ENCODE peak calls at places on chromosomes 13 and 19, in six cellular contexts. One of them, this sample, is unnamed. For H3K4me1, the result is how much of the 10 kb centered on the place peaks cover.

GRCh38 chr13:112252744-112253590 is 123.2 kb upstream of the SPACA7 start:
- DNase-seq in GM23338: no peak
- DNase-seq in stomach: no peak
- DNase-seq in K562: no peak
- DNase-seq in spleen: peak
- DNase-seq in SK-N-SH: no peak
- DNase-seq in this sample: no peak

GRCh38 chr19:511101-511841 is 4.0 kb downstream of the TPGS1 start:
- DNase-seq in SK-N-SH: no peak
- DNase-seq in GM23338: no peak
- DNase-seq in stomach: peak
- DNase-seq in spleen: peak
- DNase-seq in K562: no peak
- DNase-seq in this sample: peak

GRCh38 chr19:39045506-39045905 is 13.2 kb upstream of the FBXO27 start:
- DNase-seq in stomach: no peak
- DNase-seq in SK-N-SH: no peak
- DNase-seq in spleen: no peak
- DNase-seq in K562: no peak
- DNase-seq in GM23338: no peak
- DNase-seq in this sample: no peak

GRCh38 chr19:800360-801029 is 3.2 kb downstream of the PTBP1 start:
- DNase-seq in GM23338: no peak
- DNase-seq in stomach: peak
- DNase-seq in spleen: no peak
- DNase-seq in K562: peak
- DNase-seq in SK-N-SH: peak
- DNase-seq in this sample: peak

GRCh38 chr13:113952983-113953520 is 20.8 kb downstream of the C13orf46 start:
- DNase-seq in stomach: no peak
- DNase-seq in GM23338: no peak
- DNase-seq in SK-N-SH: no peak
- DNase-seq in spleen: peak
- DNase-seq in K562: no peak
- DNase-seq in this sample: no peak

GRCh38 chr19:40598121-40598917 is 2.9 kb upstream of the LTBP4 start:
- DNase-seq in stomach: peak
- DNase-seq in K562: peak
- DNase-seq in GM23338: peak
- DNase-seq in SK-N-SH: peak
- DNase-seq in spleen: peak
- DNase-seq in this sample: peak

GRCh38 chr13:41060723-41061074 is 610 bp upstream of the WBP4 start:
- DNase-seq in GM23338: peak
- DNase-seq in SK-N-SH: peak
- DNase-seq in spleen: peak
- DNase-seq in K562: peak
- DNase-seq in stomach: peak
- DNase-seq in this sample: peak

GRCh38 chr13:37617162-37617561 is 18.6 kb upstream of the POSTN start:
- DNase-seq in SK-N-SH: no peak
- DNase-seq in K562: no peak
- DNase-seq in GM23338: peak
- DNase-seq in spleen: no peak
- DNase-seq in stomach: no peak
- DNase-seq in this sample: no peak

GRCh38 chr19:17332677-17333581 is 1.7 kb downstream of the ANO8 start:
- DNase-seq in SK-N-SH: peak
- DNase-seq in stomach: no peak
- DNase-seq in spleen: peak
- DNase-seq in K562: peak
- DNase-seq in GM23338: peak
- DNase-seq in this sample: no peak

GRCh38 chr19:5498817-5499535 is 43.8 kb downstream of the ZNRF4 start:
- DNase-seq in SK-N-SH: no peak
- DNase-seq in K562: no peak
- DNase-seq in GM23338: peak
- DNase-seq in stomach: no peak
- DNase-seq in spleen: no peak
- DNase-seq in this sample: no peak

GRCh38 chr13:110540871-110541525 is 20.5 kb downstream of the RAB20 start:
- DNase-seq in SK-N-SH: no peak
- DNase-seq in GM23338: no peak
- DNase-seq in K562: no peak
- DNase-seq in spleen: peak
- DNase-seq in stomach: no peak
- DNase-seq in this sample: no peak

GRCh38 chr19:5968431-5969373 is 9.2 kb downstream of the RANBP3 start:
- DNase-seq in SK-N-SH: no peak
- DNase-seq in spleen: peak
- DNase-seq in K562: peak
- DNase-seq in stomach: no peak
- DNase-seq in GM23338: peak
- DNase-seq in this sample: no peak

GRCh38 chr19:7865262-7865911 is 8.8 kb downstream of the PRR36 start:
- DNase-seq in SK-N-SH: no peak
- DNase-seq in K562: no peak
- DNase-seq in stomach: no peak
- DNase-seq in spleen: no peak
- DNase-seq in GM23338: peak
- DNase-seq in this sample: no peak

GRCh38 chr13:110316196-110316595 is 9.1 kb downstream of the COL4A2 start:
- DNase-seq in spleen: no peak
- DNase-seq in stomach: no peak
- DNase-seq in GM23338: no peak
- DNase-seq in K562: no peak
- DNase-seq in SK-N-SH: no peak
- DNase-seq in this sample: no peak

GRCh38 chr13:110680852-110681251 is 25.1 kb downstream of the CARS2 start:
- DNase-seq in SK-N-SH: peak
- DNase-seq in spleen: peak
- DNase-seq in K562: peak
- DNase-seq in GM23338: peak
- DNase-seq in stomach: no peak
- DNase-seq in this sample: no peak

GRCh38 chr19:7540761-7541480 is 5.4 kb downstream of the PNPLA6 start:
- DNase-seq in SK-N-SH: peak
- DNase-seq in stomach: no peak
- DNase-seq in GM23338: peak
- DNase-seq in K562: peak
- DNase-seq in spleen: no peak
- DNase-seq in this sample: no peak

GRCh38 chr19:12772323-12772722 is 3.0 kb downstream of the HOOK2 start:
- DNase-seq in spleen: no peak
- DNase-seq in stomach: no peak
- DNase-seq in K562: no peak
- DNase-seq in SK-N-SH: no peak
- DNase-seq in GM23338: no peak
- DNase-seq in this sample: no peak

GRCh38 chr13:41065098-41065497 is 3.8 kb downstream of the WBP4 start:
- DNase-seq in spleen: no peak
- DNase-seq in GM23338: no peak
- DNase-seq in SK-N-SH: no peak
- DNase-seq in K562: peak
- DNase-seq in stomach: no peak
- DNase-seq in this sample: no peak

GRCh38 chr13:31627097-31627496 is 112.2 kb upstream of the RXFP2 start:
- DNase-seq in SK-N-SH: no peak
- DNase-seq in stomach: no peak
- DNase-seq in spleen: no peak
- DNase-seq in GM23338: no peak
- DNase-seq in K562: no peak
- DNase-seq in this sample: no peak

GRCh38 chr13:44906758-44907157 is 82.5 kb downstream of the NUFIP1 start:
- DNase-seq in K562: no peak
- DNase-seq in spleen: no peak
- DNase-seq in SK-N-SH: no peak
- DNase-seq in stomach: peak
- DNase-seq in GM23338: no peak
- DNase-seq in this sample: peak

GRCh38 chr19:55208880-55209429 is 346 bp downstream of the PTPRH start:
- DNase-seq in spleen: no peak
- DNase-seq in stomach: no peak
- DNase-seq in SK-N-SH: no peak
- DNase-seq in K562: peak
- DNase-seq in GM23338: no peak
- DNase-seq in this sample: peak

DNA sequence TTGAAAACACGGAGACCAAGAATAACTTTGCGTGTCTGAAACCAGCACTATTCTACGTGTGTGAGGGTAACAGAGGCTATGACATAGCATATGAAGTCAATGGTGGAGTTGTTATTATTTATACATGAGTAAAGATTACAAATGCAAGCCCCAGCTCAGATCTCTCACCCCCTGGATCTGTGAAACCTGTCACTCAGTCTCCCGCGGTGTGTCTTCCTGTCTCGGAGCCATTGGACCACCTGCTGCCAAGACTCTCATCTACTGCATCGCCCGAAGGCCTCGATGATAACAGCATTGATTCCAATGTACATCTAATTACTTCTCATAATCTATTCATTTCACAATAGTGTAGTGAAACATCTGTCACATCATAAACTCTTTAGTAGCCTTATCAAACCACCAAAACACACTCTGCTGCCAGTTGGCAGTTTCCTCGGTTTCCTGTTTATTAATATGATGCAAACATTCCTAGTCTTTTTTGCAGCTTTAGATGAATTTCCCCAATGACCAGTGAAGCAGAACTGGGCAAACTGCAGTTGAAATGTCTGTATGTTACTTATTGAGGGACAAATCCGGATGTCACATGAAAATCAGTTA is 220.3 kb downstream of the POU4F1 start:
- DNase-seq in GM23338: no peak
- DNase-seq in K562: no peak
- DNase-seq in SK-N-SH: no peak
- DNase-seq in spleen: no peak
- DNase-seq in stomach: no peak
- DNase-seq in this sample: no peak
- TF ChIP-seq POLR2AphosphoS5 in GM23338: no peak
- TF ChIP-seq POLR2AphosphoS5 in K562: no peak
- TF ChIP-seq POLR2AphosphoS5 in SK-N-SH: no peak
- TF ChIP-seq POLR2AphosphoS5 in spleen: no peak
- TF ChIP-seq POLR2AphosphoS5 in stomach: no peak
- TF ChIP-seq POLR2AphosphoS5 in this sample: no peak

DNA sequence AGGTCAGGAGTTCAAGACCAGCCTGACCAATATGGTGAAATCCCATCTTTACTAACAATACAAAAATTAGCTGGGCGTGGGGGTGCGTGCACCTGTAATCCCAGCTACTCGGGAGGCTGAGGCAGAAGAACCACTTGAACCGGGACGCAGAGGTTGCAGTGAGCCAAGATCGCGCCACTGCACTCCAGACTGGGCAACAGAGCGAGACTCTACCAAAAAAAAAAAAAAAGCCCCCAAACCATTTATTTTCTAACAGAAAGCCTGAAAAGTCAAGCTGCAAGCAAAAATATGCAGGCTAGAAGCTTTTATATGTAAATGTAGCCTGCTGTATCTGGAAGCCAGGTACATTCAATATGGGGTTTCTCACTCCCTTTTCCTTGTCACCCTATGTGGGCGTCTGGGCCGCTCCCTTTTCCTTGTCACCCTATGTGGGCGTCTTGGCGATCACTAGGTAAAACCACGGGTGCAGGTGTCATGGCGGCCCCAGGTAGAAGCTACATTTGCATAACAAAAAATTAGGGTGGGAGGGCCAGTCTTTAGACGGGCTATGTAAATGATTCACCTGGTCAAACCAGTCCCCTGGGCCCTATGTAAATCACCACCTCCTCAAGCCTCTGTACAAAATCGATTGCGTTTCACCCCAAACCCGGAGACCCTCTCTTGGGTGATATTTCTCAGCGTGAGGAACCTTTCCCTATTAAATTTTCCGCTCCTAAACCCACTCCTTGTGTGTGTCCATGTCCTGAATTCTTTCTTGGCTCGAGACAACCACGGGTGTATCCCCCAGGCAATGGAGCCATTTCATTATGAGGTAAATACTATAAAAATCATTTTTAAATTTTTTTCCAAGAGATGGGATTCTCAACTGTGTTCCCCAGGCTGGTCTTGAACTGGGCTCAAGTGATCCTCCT is 2.1 kb downstream of the TRIM13 start:
- DNase-seq in GM23338: peak
- DNase-seq in stomach: no peak
- DNase-seq in SK-N-SH: no peak
- DNase-seq in K562: no peak
- DNase-seq in spleen: no peak
- DNase-seq in this sample: no peak
- H3K4me1 ChIP-seq in GM23338: under half
- H3K4me1 ChIP-seq in stomach: under half
- H3K4me1 ChIP-seq in SK-N-SH: under half
- H3K4me1 ChIP-seq in K562: under half
- H3K4me1 ChIP-seq in spleen: half or more
- H3K4me1 ChIP-seq in this sample: half or more

GRCh38 chr13:79681069-79681468 is 200.1 kb downstream of the NDFIP2 start:
- DNase-seq in K562: no peak
- DNase-seq in SK-N-SH: no peak
- DNase-seq in spleen: no peak
- DNase-seq in stomach: no peak
- DNase-seq in GM23338: peak
- DNase-seq in this sample: no peak

GRCh38 chr13:79680485-79680884 is 199.5 kb downstream of the NDFIP2 start:
- DNase-seq in K562: no peak
- DNase-seq in spleen: no peak
- DNase-seq in stomach: no peak
- DNase-seq in GM23338: no peak
- DNase-seq in SK-N-SH: peak
- DNase-seq in this sample: no peak

GRCh38 chr13:79679334-79679733 is 198.4 kb downstream of the NDFIP2 start:
- DNase-seq in GM23338: peak
- DNase-seq in stomach: peak
- DNase-seq in SK-N-SH: peak
- DNase-seq in spleen: no peak
- DNase-seq in K562: peak
- DNase-seq in this sample: peak

GRCh38 chr13:79684426-79684825 is 203.5 kb downstream of the NDFIP2 start:
- DNase-seq in SK-N-SH: no peak
- DNase-seq in K562: no peak
- DNase-seq in spleen: no peak
- DNase-seq in GM23338: no peak
- DNase-seq in stomach: no peak
- DNase-seq in this sample: no peak

GRCh38 chr13:79682164-79682563 is 201.2 kb downstream of the NDFIP2 start:
- DNase-seq in K562: no peak
- DNase-seq in GM23338: no peak
- DNase-seq in SK-N-SH: no peak
- DNase-seq in stomach: no peak
- DNase-seq in spleen: no peak
- DNase-seq in this sample: no peak
- H3K27ac ChIP-seq in K562: no peak
- H3K27ac ChIP-seq in GM23338: no peak
- H3K27ac ChIP-seq in SK-N-SH: no peak
- H3K27ac ChIP-seq in stomach: no peak
- H3K27ac ChIP-seq in spleen: no peak
- H3K27ac ChIP-seq in this sample: no peak

DNA sequence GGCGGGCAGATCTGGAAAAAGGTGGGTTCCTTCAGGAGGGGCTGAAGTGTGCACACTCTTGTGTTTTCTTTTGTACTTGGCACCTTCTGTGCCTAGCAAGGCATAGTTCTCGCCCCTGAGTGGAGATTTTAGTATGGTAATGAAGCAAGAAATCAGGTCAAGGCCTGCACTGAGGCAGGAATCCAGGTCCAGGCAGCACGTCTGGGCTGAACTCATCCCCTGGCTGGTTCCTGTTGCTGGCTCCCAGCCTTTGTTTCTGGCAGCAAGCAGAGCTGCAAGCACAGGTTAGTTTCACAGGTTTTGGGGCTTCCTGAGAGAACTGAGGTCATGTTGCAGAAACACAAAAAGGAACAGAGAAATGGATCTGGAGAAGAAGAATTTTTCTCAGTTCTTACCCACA is 21.2 kb downstream of the SIGLEC7 start:
- DNase-seq in K562: no peak
- DNase-seq in spleen: no peak
- DNase-seq in GM23338: peak
- DNase-seq in SK-N-SH: no peak
- DNase-seq in stomach: no peak
- DNase-seq in this sample: no peak
- TF ChIP-seq POLR2AphosphoS5 in K562: no peak
- TF ChIP-seq POLR2AphosphoS5 in spleen: no peak
- TF ChIP-seq POLR2AphosphoS5 in GM23338: no peak
- TF ChIP-seq POLR2AphosphoS5 in SK-N-SH: no peak
- TF ChIP-seq POLR2AphosphoS5 in stomach: no peak
- TF ChIP-seq POLR2AphosphoS5 in this sample: no peak

This sample was measured in transverse colon.